ENCODE peak calls at places on chromosomes 5 and 9, in nine cellular contexts. C, V, R, P, K, Z, O, F and X are unnamed samples.

GRCh38 chr5:73183491-73183891 is 10.5 kb downstream of the TMEM174 start:
- DNase-seq in C (no peak), V (no peak), R (no peak), P (no peak), K (no peak), Z (no peak), O (no peak), F (no peak), X (no peak)

GRCh38 chr5:10662083-10662482 is 98.2 kb downstream of the ANKRD33B start:
- DNase-seq in C (no peak), V (no peak), R (no peak), P (no peak), K (no peak), Z (no peak), O (no peak), F (no peak), X (no peak)

GRCh38 chr5:149916317-149917072 is 28.1 kb downstream of the PDE6A start:
- DNase-seq in C (no peak), V (no peak), R (no peak), P (no peak), K (no peak), Z (no peak), O (no peak), F (no peak), X (no peak)

GRCh38 chr9:29322240-29322639 is 1749.0 kb upstream of the C9orf72 start:
- DNase-seq in C (no peak), V (no peak), R (no peak), P (no peak), K (no peak), Z (no peak), O (no peak), F (no peak), X (no peak)

GRCh38 chr5:174187481-174187880 is 142.0 kb downstream of the NSG2 start:
- DNase-seq in C (no peak), V (no peak), R (no peak), P (no peak), K (no peak), Z (no peak), O (no peak), F (no peak), X (no peak)

GRCh38 chr9:33202552-33203300 is 35.6 kb upstream of the B4GALT1 start:
- DNase-seq in C (peak), V (no peak), R (peak), P (peak), K (peak), Z (peak), O (no peak), F (peak), X (peak)

GRCh38 chr5:671459-672328 is 21.5 kb downstream of the TPPP start:
- DNase-seq in C (peak), V (peak), R (peak), P (peak), K (peak), Z (no peak), O (no peak), F (peak), X (peak)

GRCh38 chr5:60727032-60727431 is 27.1 kb upstream of the DEPDC1B start:
- DNase-seq in C (no peak), V (no peak), R (no peak), P (no peak), K (no peak), Z (no peak), O (no peak), F (no peak), X (no peak)

GRCh38 chr9:12730952-12731351 is 37.8 kb downstream of the TYRP1 start:
- DNase-seq in C (no peak), V (no peak), R (no peak), P (no peak), K (no peak), Z (no peak), O (no peak), F (no peak), X (no peak)

GRCh38 chr9:128251701-128252100 is 24.1 kb downstream of the GOLGA2 start:
- DNase-seq in C (peak), V (no peak), R (no peak), P (no peak), K (no peak), Z (no peak), O (no peak), F (no peak), X (peak)

GRCh38 chr9:129081388-129081889 is 528 bp downstream of the DOLPP1 start:
- DNase-seq in C (no peak), V (no peak), R (no peak), P (no peak), K (no peak), Z (no peak), O (no peak), F (no peak), X (no peak)

GRCh38 chr5:10434392-10434791 is 7.3 kb upstream of the ROPN1L start:
- DNase-seq in C (no peak), V (no peak), R (no peak), P (no peak), K (no peak), Z (no peak), O (no peak), F (no peak), X (no peak)

GRCh38 chr9:17628617-17629016 is 49.8 kb downstream of the SH3GL2 start:
- DNase-seq in C (no peak), V (no peak), R (no peak), P (no peak), K (no peak), Z (no peak), O (no peak), F (no peak), X (no peak)

GRCh38 chr5:150319484-150319790 is 16.7 kb upstream of the ARSI start:
- DNase-seq in C (no peak), V (no peak), R (no peak), P (no peak), K (no peak), Z (no peak), O (no peak), F (no peak), X (no peak)

GRCh38 chr9:88711719-88712118 is 176.7 kb downstream of the NXNL2 start:
- DNase-seq in C (no peak), V (no peak), R (no peak), P (no peak), K (no peak), Z (no peak), O (no peak), F (no peak), X (no peak)

GRCh38 chr9:133142657-133143592 is 20.8 kb downstream of the GBGT1 start:
- DNase-seq in C (no peak), V (no peak), R (no peak), P (no peak), K (peak), Z (no peak), O (no peak), F (no peak), X (no peak)

GRCh38 chr9:13705356-13705755 is 425.9 kb upstream of the MPDZ start:
- DNase-seq in C (no peak), V (no peak), R (no peak), P (no peak), K (no peak), Z (no peak), O (no peak), F (no peak), X (peak)

GRCh38 chr9:129620669-129621295 is at the start of gene C9orf50:
- DNase-seq in C (no peak), V (no peak), R (no peak), P (no peak), K (no peak), Z (no peak), O (no peak), F (no peak), X (no peak)

GRCh38 chr9:132525308-132525707 is 57.1 kb upstream of the BARHL1 start:
- DNase-seq in C (no peak), V (no peak), R (no peak), P (no peak), K (no peak), Z (no peak), O (no peak), F (no peak), X (no peak)

GRCh38 chr5:146751054-146751453 is 127.5 kb downstream of the PPP2R2B start:
- DNase-seq in C (no peak), V (no peak), R (no peak), P (no peak), K (no peak), Z (no peak), O (no peak), F (no peak), X (no peak)

DNA sequence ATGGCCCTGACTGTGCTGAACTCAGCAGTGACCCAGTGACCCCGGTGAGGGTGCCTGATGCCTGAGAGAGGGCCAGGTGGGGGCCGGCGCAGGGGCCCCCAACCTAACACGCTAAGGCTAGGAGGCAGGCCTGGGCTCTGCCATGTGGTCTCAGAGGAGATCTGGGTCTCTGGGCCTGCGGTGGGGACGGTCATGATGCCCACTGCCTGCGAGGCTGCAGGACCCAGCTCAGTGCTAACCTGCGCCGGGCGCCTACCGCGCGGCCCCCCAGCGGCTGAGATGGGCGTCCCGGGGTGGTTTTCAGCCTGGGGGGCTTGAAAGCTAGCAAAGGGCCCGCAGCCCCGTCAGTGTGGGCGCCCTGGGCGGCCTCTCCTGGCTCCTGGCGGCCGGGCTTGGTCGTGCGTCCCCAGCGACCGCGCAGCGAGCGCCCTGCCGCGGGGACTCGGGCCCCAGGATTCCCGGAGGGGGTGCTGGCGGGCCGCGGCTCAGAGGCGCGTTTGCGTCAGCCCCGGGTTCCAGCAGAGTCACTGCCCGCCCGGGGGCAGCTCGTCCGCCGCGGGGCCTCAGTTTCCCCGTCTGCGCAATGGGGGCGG is 2.5 kb downstream of the EGFL7 start:
- DNase-seq in C (no peak), V (no peak), R (no peak), P (no peak), K (no peak), Z (no peak), O (no peak), F (no peak), X (no peak)
- TF ChIP-seq CTCF in C (no peak), V (no peak), R (no peak), P (peak), K (peak), Z (peak), O (no peak), F (peak), X (peak)

GRCh38 chr9:21028476-21028875 is 3.0 kb downstream of the HACD4 start:
- DNase-seq in C (no peak), V (no peak), R (no peak), P (no peak), K (no peak), Z (no peak), O (no peak), F (no peak), X (no peak)

GRCh38 chr9:21029661-21030060 is 1.8 kb downstream of the HACD4 start:
- DNase-seq in C (no peak), V (no peak), R (no peak), P (no peak), K (no peak), Z (no peak), O (no peak), F (no peak), X (no peak)

GRCh38 chr9:21031091-21031817 is at the start of gene HACD4:
- DNase-seq in C (peak), V (no peak), R (peak), P (peak), K (peak), Z (no peak), O (no peak), F (peak), X (peak)

GRCh38 chr9:21031818-21032203 is 371 bp upstream of the HACD4 start:
- DNase-seq in C (no peak), V (no peak), R (peak), P (no peak), K (no peak), Z (no peak), O (no peak), F (no peak), X (no peak)

GRCh38 chr9:21030389-21031035 is 928 bp downstream of the HACD4 start:
- DNase-seq in C (peak), V (no peak), R (no peak), P (no peak), K (no peak), Z (no peak), O (peak), F (no peak), X (peak)
- H3K4me3 ChIP-seq in C (peak), V (peak), R (peak), P (peak), K (peak), Z (peak), O (peak), F (peak), X (peak)

GRCh38 chr5:44542470-44542869 is 153.2 kb upstream of the FGF10 start:
- DNase-seq in C (no peak), V (no peak), R (no peak), P (no peak), K (no peak), Z (no peak), O (no peak), F (no peak), X (no peak)

GRCh38 chr5:44532981-44533380 is 143.8 kb upstream of the FGF10 start:
- DNase-seq in C (no peak), V (no peak), R (no peak), P (no peak), K (no peak), Z (no peak), O (no peak), F (no peak), X (no peak)

GRCh38 chr5:44538831-44539539 is 149.8 kb upstream of the FGF10 start:
- DNase-seq in C (peak), V (no peak), R (no peak), P (no peak), K (no peak), Z (no peak), O (no peak), F (peak), X (no peak)

GRCh38 chr5:44536650-44537260 is 147.5 kb upstream of the FGF10 start:
- DNase-seq in C (peak), V (no peak), R (no peak), P (no peak), K (peak), Z (no peak), O (peak), F (peak), X (peak)
- TF ChIP-seq CTCF in C (peak), V (peak), R (peak), P (peak), K (no peak), Z (no peak), O (peak), F (peak), X (peak)

GRCh38 chr9:36987891-36988290 is 46.2 kb downstream of the PAX5 start:
- DNase-seq in C (no peak), V (no peak), R (no peak), P (no peak), K (no peak), Z (no peak), O (no peak), F (no peak), X (no peak)

GRCh38 chr9:36985061-36985768 is 48.9 kb downstream of the PAX5 start:
- DNase-seq in C (no peak), V (no peak), R (no peak), P (no peak), K (no peak), Z (no peak), O (no peak), F (no peak), X (no peak)

GRCh38 chr9:36985769-36986547 is 48.1 kb downstream of the PAX5 start:
- DNase-seq in C (no peak), V (no peak), R (no peak), P (no peak), K (no peak), Z (no peak), O (no peak), F (no peak), X (no peak)

GRCh38 chr9:36987409-36987808 is 46.7 kb downstream of the PAX5 start:
- DNase-seq in C (no peak), V (no peak), R (no peak), P (no peak), K (no peak), Z (no peak), O (no peak), F (no peak), X (no peak)

GRCh38 chr9:36986548-36987408 is 47.3 kb downstream of the PAX5 start:
- DNase-seq in C (no peak), V (no peak), R (no peak), P (no peak), K (no peak), Z (no peak), O (no peak), F (no peak), X (no peak)
- H3K4me3 ChIP-seq in C (no peak), V (no peak), R (peak), P (peak), K (peak), Z (no peak), O (no peak), F (no peak), X (no peak)

DNA sequence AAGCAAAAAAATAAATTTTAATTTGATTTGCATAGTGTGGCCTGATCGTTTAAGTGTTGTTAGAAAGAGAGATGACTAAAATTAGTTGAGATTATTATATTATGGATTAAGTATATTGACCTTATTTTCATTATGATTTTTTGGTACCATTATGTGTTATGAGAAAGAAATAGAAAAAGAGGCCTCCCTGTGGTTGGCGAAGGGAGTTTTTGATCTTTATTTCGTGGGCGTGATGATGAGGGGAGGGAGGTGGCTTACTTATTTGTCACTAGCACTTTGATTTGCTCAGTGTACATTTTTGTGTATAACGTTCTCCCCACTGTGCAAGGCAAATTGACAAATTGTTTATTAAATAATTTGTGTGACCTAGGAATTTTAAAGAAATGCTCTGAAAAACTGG is 2.8 kb downstream of the DAPK1 start:
- DNase-seq in C (no peak), V (no peak), R (no peak), P (no peak), K (no peak), Z (no peak), O (no peak), F (no peak), X (no peak)
- TF ChIP-seq CTCF in C (no peak), V (no peak), R (no peak), P (no peak), K (no peak), Z (no peak), O (no peak), F (no peak), X (peak)

GRCh38 chr5:128536861-128537305 is 1.2 kb downstream of the FBN2 start:
- DNase-seq in C (no peak), V (no peak), R (peak), P (no peak), K (no peak), Z (no peak), O (no peak), F (no peak), X (peak)
- H3K4me3 ChIP-seq in C (peak), V (peak), R (peak), P (peak), K (peak), Z (peak), O (peak), F (peak), X (peak)